ENCODE peak calls at places on chromosomes 7 and 10, in four cellular contexts. I, L, N and O are unnamed samples.

GRCh38 chr7:28754027-28754426 is 204.1 kb downstream of the TRIL start:
- DNase-seq in I (no peak), L (no peak), N (no peak), O (no peak)

GRCh38 chr10:86966008-86966654 is 2.2 kb upstream of the ADIRF start:
- DNase-seq in I (no peak), L (no peak), N (no peak), O (no peak)

GRCh38 chr7:11831727-11832495 is at the start of gene THSD7A:
- DNase-seq in I (no peak), L (no peak), N (peak; percentile 7), O (no peak)

GRCh38 chr10:24926549-24926948 is 25.9 kb downstream of the PRTFDC1 start:
- DNase-seq in I (no peak), L (no peak), N (no peak), O (no peak)

GRCh38 chr10:73609116-73609515 is 18.0 kb upstream of the USP54 start:
- DNase-seq in I (no peak), L (no peak), N (no peak), O (no peak)

GRCh38 chr10:87925570-87925969 is 62.1 kb downstream of the PTEN start:
- DNase-seq in I (no peak), L (no peak), N (no peak), O (no peak)

GRCh38 chr10:16155761-16156322 is 281.0 kb upstream of the PTER start:
- DNase-seq in I (no peak), L (no peak), N (no peak), O (no peak)

GRCh38 chr7:42671627-42672026 is 240.2 kb downstream of the C7orf25 start:
- DNase-seq in I (no peak), L (no peak), N (no peak), O (no peak)

GRCh38 chr10:63798599-63799498 is 277.6 kb downstream of the REEP3 start:
- DNase-seq in I (no peak), L (no peak), N (peak; percentile 1), O (peak; percentile 20)

GRCh38 chr10:114525368-114525949 is 121.2 kb upstream of the AFAP1L2 start:
- DNase-seq in I (no peak), L (no peak), N (no peak), O (no peak)

GRCh38 chr7:150990416-150991186 is at the start of gene NOS3:
- DNase-seq in I (no peak), L (peak; percentile 72), N (no peak), O (no peak)

GRCh38 chr10:50992356-50992866 is 81.9 kb upstream of the PRKG1 start:
- DNase-seq in I (no peak), L (no peak), N (no peak), O (no peak)

GRCh38 chr10:89773081-89773480 is 71.7 kb downstream of the KIF20B start:
- DNase-seq in I (no peak), L (no peak), N (no peak), O (no peak)

GRCh38 chr7:107025449-107026103 is 18.9 kb upstream of the PRKAR2B start:
- DNase-seq in I (peak; percentile 70), L (no peak), N (no peak), O (no peak)

GRCh38 chr7:65239707-65240352 is 133.8 kb upstream of the ZNF92 start:
- DNase-seq in I (no peak), L (no peak), N (peak; percentile 15), O (no peak)

GRCh38 chr7:45417268-45417667 is 156.9 kb upstream of the ADCY1 start:
- DNase-seq in I (no peak), L (no peak), N (no peak), O (no peak)

GRCh38 chr10:93417886-93418285 is 64.2 kb downstream of the MYOF start:
- DNase-seq in I (no peak), L (no peak), N (no peak), O (no peak)

GRCh38 chr10:16592327-16592854 is 70.7 kb upstream of the C1QL3 start:
- DNase-seq in I (no peak), L (no peak), N (no peak), O (no peak)

GRCh38 chr10:126425473-126426065 is 37.3 kb upstream of the ADAM12 start:
- DNase-seq in I (no peak), L (no peak), N (no peak), O (no peak)

GRCh38 chr10:95815701-95816100 is 59.7 kb downstream of the ENTPD1 start:
- DNase-seq in I (no peak), L (no peak), N (no peak), O (no peak)

GRCh38 chr7:134957005-134957404 is 29.3 kb upstream of the AGBL3 start:
- DNase-seq in I (no peak), L (no peak), N (no peak), O (no peak)

GRCh38 chr7:139106959-139107358 is 2.6 kb downstream of the ZC3HAV1 start:
- DNase-seq in I (no peak), L (no peak), N (no peak), O (no peak)
- TF ChIP-seq SIN3A in I (no peak), L (no peak), N (no peak), O (no peak)

GRCh38 chr7:98000356-98000755 is 10.4 kb upstream of the OCM2 start:
- DNase-seq in I (peak; percentile 21), L (no peak), N (no peak), O (no peak)
- TF ChIP-seq TCF7L2 in I (no peak), L (no peak), N (no peak), O (no peak)

GRCh38 chr10:43982250-43982649 is 333.6 kb upstream of the ZNF32 start:
- DNase-seq in I (no peak), L (no peak), N (no peak), O (no peak)

GRCh38 chr10:43985941-43986340 is 337.3 kb upstream of the ZNF32 start:
- DNase-seq in I (no peak), L (no peak), N (no peak), O (no peak)

GRCh38 chr10:43981696-43982095 is 333.0 kb upstream of the ZNF32 start:
- DNase-seq in I (no peak), L (no peak), N (no peak), O (no peak)

GRCh38 chr10:43983405-43983804 is 334.7 kb upstream of the ZNF32 start:
- DNase-seq in I (no peak), L (no peak), N (no peak), O (no peak)

GRCh38 chr10:43983856-43984271 is 335.2 kb upstream of the ZNF32 start:
- DNase-seq in I (no peak), L (no peak), N (no peak), O (no peak)
- H3K27ac ChIP-seq in I (no peak overlapping the region), L (no peak overlapping the region), N (no peak overlapping the region), O (no peak overlapping the region)

GRCh38 chr7:55527314-55527713 is 45.0 kb downstream of the VOPP1 start:
- DNase-seq in I (no peak), L (no peak), N (no peak), O (no peak)
- TF ChIP-seq SIN3A in I (no peak), L (no peak), N (no peak), O (no peak)

DNA sequence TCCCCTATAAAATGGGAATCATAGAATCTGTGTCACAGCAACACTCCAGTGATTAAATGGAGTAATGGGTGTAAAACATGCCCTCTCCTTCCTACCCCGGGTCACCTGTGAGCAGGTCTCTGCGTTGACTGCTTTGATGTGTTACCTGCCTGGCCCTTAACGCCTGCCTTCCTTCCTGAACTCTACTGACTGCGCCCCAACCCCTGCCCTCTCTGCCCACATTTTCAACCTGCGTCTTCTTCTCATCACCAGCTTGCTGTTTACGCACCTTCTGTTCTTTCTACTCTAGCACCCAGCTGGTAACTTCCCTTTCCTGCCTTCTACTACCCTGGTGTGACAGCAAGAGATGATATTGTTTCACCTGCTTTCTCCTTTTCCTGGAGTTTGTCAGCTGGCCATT is 303.0 kb upstream of the LRGUK start:
- DNase-seq in I (no peak), L (no peak), N (no peak), O (no peak)
- TF ChIP-seq TCF7L2 in I (no peak), L (no peak), N (no peak), O (no peak)

GRCh38 chr10:116027355-116027754 is 245.7 kb downstream of the GFRA1 start:
- DNase-seq in I (no peak), L (no peak), N (no peak), O (no peak)
- H3K27ac ChIP-seq in I (no peak overlapping the region), L (no peak overlapping the region), N (no peak overlapping the region), O (no peak overlapping the region)

DNA sequence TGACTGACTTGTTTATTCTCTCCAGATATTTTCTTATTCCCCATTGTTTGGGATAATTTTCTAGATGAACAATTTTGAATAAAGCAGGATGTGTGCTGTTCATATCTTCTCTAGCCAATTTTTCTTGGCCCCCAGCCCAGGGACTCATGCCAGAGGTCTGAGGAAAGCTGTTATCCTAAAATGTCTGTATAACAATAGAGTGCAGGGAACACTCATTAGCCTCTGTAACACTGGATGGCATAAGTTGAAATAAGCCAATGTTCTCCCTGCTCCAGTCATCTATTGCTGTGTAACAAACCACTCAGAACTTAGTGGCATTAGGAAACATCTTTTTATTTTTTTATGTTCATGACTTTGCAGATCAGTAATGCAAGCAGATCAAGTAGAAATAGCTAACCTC is 121.7 kb upstream of the TRIM24 start:
- DNase-seq in I (no peak), L (no peak), N (no peak), O (no peak)
- TF ChIP-seq SIN3A in I (no peak), L (no peak), N (no peak), O (no peak)